ENCODE peak calls at places on chromosomes 7 and 10, in nine cellular contexts. L is tibial nerve, T is T47D, X is Caki2, N is globus pallidus, P is NCI-H226, C is G401, Z is HT-29, F is lung. W is an unnamed sample.

GRCh38 chr10:46014683-46015405 is 15.6 kb downstream of the NCOA4 start:
- DNase-seq in C (no peak), P (no peak), L (no peak), Z (no peak), X (peak), N (no peak), F (no peak), T (no peak), W (no peak)

GRCh38 chr7:113092762-113093161 is 6.1 kb upstream of the GPR85 start:
- DNase-seq in T (no peak), P (no peak), L (no peak), X (no peak), C (no peak), F (no peak), Z (no peak), N (no peak), W (no peak)

GRCh38 chr10:130338588-130339070 is 202.4 kb downstream of the GLRX3 start:
- DNase-seq in N (no peak), L (no peak), P (no peak), T (no peak), Z (no peak), X (no peak), F (no peak), C (no peak), W (no peak)

GRCh38 chr7:74453321-74454011 is at the start of gene GTF2IRD1:
- DNase-seq in Z (peak), L (peak), C (peak), P (peak), T (peak), N (peak), X (peak), F (peak), W (peak)

GRCh38 chr7:98828368-98828767 is 41.4 kb downstream of the TMEM130 start:
- DNase-seq in X (no peak), P (no peak), F (no peak), L (no peak), T (no peak), N (no peak), Z (no peak), C (no peak), W (no peak)

GRCh38 chr10:88442681-88443080 is 140.4 kb downstream of the RNLS start:
- DNase-seq in C (no peak), T (no peak), N (no peak), P (no peak), L (no peak), F (no peak), X (no peak), Z (no peak), W (peak)

GRCh38 chr10:54961040-54961439 is 160.0 kb upstream of the PCDH15 start:
- DNase-seq in T (no peak), C (no peak), X (no peak), F (no peak), N (no peak), P (no peak), Z (no peak), L (no peak), W (peak)

GRCh38 chr10:125865120-125865519 is 16.0 kb downstream of the DHX32 start:
- DNase-seq in C (no peak), L (no peak), T (no peak), P (no peak), N (no peak), F (no peak), X (no peak), Z (no peak), W (no peak)

GRCh38 chr10:125118701-125119100 is 41.7 kb downstream of the CTBP2 start:
- DNase-seq in C (no peak), F (no peak), N (no peak), P (no peak), Z (no peak), X (no peak), L (no peak), T (no peak), W (no peak)

GRCh38 chr7:4659551-4660286 is 22.4 kb upstream of the FOXK1 start:
- DNase-seq in N (no peak), L (no peak), T (peak), Z (no peak), P (no peak), X (no peak), F (no peak), C (no peak), W (no peak)

GRCh38 chr10:44946201-44946600 is 13.4 kb upstream of the RASSF4 start:
- DNase-seq in F (no peak), N (no peak), P (no peak), Z (no peak), L (no peak), X (no peak), C (no peak), T (no peak), W (no peak)

GRCh38 chr10:69303632-69304035 is 25.3 kb downstream of the HK1 start:
- DNase-seq in F (no peak), P (peak), C (no peak), L (no peak), Z (no peak), N (no peak), T (no peak), X (no peak), W (no peak)

GRCh38 chr7:138887872-138888656 is 90.1 kb upstream of the ATP6V0A4 start:
- DNase-seq in P (no peak), T (peak), C (no peak), L (no peak), N (no peak), Z (no peak), F (no peak), X (no peak), W (no peak)

GRCh38 chr7:30504347-30505173 is at the start of gene GGCT:
- DNase-seq in L (peak), P (peak), N (peak), X (peak), C (peak), Z (peak), T (peak), F (peak), W (peak)

GRCh38 chr10:110962443-110962842 is 43.0 kb downstream of the SHOC2 start:
- DNase-seq in L (no peak), P (no peak), T (no peak), F (no peak), N (no peak), Z (no peak), X (no peak), C (no peak), W (no peak)

GRCh38 chr7:25859412-25859704 is 292.6 kb upstream of the NFE2L3 start:
- DNase-seq in P (no peak), L (no peak), F (no peak), Z (no peak), C (no peak), X (no peak), N (no peak), T (no peak), W (no peak)

GRCh38 chr7:92934096-92934495 is 97.7 kb upstream of the CDK6 start:
- DNase-seq in L (no peak), N (no peak), Z (no peak), T (peak), C (no peak), F (no peak), P (no peak), X (no peak), W (no peak)

GRCh38 chr10:129089341-129089740 is 377.7 kb upstream of the MGMT start:
- DNase-seq in C (no peak), Z (no peak), F (no peak), L (no peak), T (no peak), N (no peak), P (no peak), X (no peak), W (no peak)